ENCODE peak calls at places on chromosomes 4 and X, in ten cellular contexts. One of them, this sample, is unnamed. For H3K9me3, the result is how much of the 10 kb centered on the place peaks cover.

GRCh38 chrX:130079824-130080406 is 30.4 kb downstream of the ELF4 start:
- DNase-seq in cardiac muscle cell: peak
- DNase-seq in fibroblast of lung: peak
- DNase-seq in upper lobe of right lung: no peak
- DNase-seq in tibial nerve: peak
- DNase-seq in BE2C: peak
- DNase-seq in IMR-90: peak
- DNase-seq in PC-3: peak
- DNase-seq in gastrocnemius medialis: peak
- DNase-seq in testis: peak
- DNase-seq in this sample: peak

GRCh38 chr4:188008377-188008776 is 12.8 kb downstream of the ZFP42 start:
- DNase-seq in fibroblast of lung: peak
- DNase-seq in testis: no peak
- DNase-seq in upper lobe of right lung: no peak
- DNase-seq in BE2C: no peak
- DNase-seq in tibial nerve: no peak
- DNase-seq in gastrocnemius medialis: no peak
- DNase-seq in IMR-90: peak
- DNase-seq in PC-3: peak
- DNase-seq in cardiac muscle cell: no peak
- DNase-seq in this sample: no peak

GRCh38 chrX:123849096-123849495 is 10.8 kb upstream of the XIAP start:
- DNase-seq in upper lobe of right lung: no peak
- DNase-seq in tibial nerve: no peak
- DNase-seq in IMR-90: no peak
- DNase-seq in PC-3: no peak
- DNase-seq in gastrocnemius medialis: no peak
- DNase-seq in cardiac muscle cell: no peak
- DNase-seq in fibroblast of lung: no peak
- DNase-seq in BE2C: no peak
- DNase-seq in testis: no peak
- DNase-seq in this sample: no peak

GRCh38 chrX:103158317-103158621 is 56.6 kb upstream of the BEX4 start:
- DNase-seq in testis: no peak
- DNase-seq in IMR-90: no peak
- DNase-seq in upper lobe of right lung: no peak
- DNase-seq in BE2C: no peak
- DNase-seq in fibroblast of lung: no peak
- DNase-seq in gastrocnemius medialis: no peak
- DNase-seq in cardiac muscle cell: no peak
- DNase-seq in tibial nerve: no peak
- DNase-seq in PC-3: no peak
- DNase-seq in this sample: no peak

GRCh38 chr4:87939978-87940690 is 35.4 kb upstream of the SPP1 start:
- DNase-seq in cardiac muscle cell: no peak
- DNase-seq in fibroblast of lung: no peak
- DNase-seq in upper lobe of right lung: no peak
- DNase-seq in testis: no peak
- DNase-seq in gastrocnemius medialis: no peak
- DNase-seq in PC-3: no peak
- DNase-seq in IMR-90: no peak
- DNase-seq in BE2C: no peak
- DNase-seq in tibial nerve: no peak
- DNase-seq in this sample: no peak

GRCh38 chrX:136397001-136397400 is 90.7 kb upstream of the BRS3 start:
- DNase-seq in cardiac muscle cell: no peak
- DNase-seq in tibial nerve: no peak
- DNase-seq in PC-3: peak
- DNase-seq in testis: no peak
- DNase-seq in upper lobe of right lung: no peak
- DNase-seq in IMR-90: no peak
- DNase-seq in gastrocnemius medialis: no peak
- DNase-seq in BE2C: no peak
- DNase-seq in fibroblast of lung: no peak
- DNase-seq in this sample: no peak

GRCh38 chr4:4842476-4843441 is 16.7 kb upstream of the MSX1 start:
- DNase-seq in gastrocnemius medialis: no peak
- DNase-seq in cardiac muscle cell: no peak
- DNase-seq in PC-3: no peak
- DNase-seq in upper lobe of right lung: peak
- DNase-seq in testis: no peak
- DNase-seq in fibroblast of lung: no peak
- DNase-seq in BE2C: no peak
- DNase-seq in tibial nerve: no peak
- DNase-seq in IMR-90: no peak
- DNase-seq in this sample: no peak

GRCh38 chr4:147580396-147580795 is 36.8 kb upstream of the TMEM184C start:
- DNase-seq in PC-3: peak
- DNase-seq in fibroblast of lung: peak
- DNase-seq in IMR-90: peak
- DNase-seq in gastrocnemius medialis: no peak
- DNase-seq in testis: no peak
- DNase-seq in tibial nerve: no peak
- DNase-seq in BE2C: no peak
- DNase-seq in upper lobe of right lung: no peak
- DNase-seq in cardiac muscle cell: no peak
- DNase-seq in this sample: no peak

DNA sequence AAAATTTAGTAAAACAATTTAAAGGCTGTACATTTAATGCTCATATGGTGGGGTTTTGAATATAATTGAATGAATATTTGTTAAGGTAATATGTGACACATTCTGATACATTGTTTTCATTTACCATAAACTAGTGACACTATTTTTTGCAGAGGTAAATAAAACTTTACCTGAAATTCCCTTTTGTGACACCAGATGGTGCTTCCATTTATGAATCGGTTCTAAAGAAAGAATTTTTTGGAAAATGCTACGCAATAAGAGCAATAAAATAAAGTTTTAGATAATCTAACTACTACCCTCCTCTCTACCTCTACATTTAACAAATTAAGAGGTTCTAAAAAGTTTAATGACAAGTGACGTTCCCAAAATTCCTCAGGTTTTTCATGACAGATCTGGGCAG is 448.9 kb downstream of the MAGEB5 start:
- DNase-seq in testis: no peak
- DNase-seq in IMR-90: no peak
- DNase-seq in BE2C: no peak
- DNase-seq in PC-3: peak
- DNase-seq in fibroblast of lung: no peak
- DNase-seq in gastrocnemius medialis: no peak
- DNase-seq in tibial nerve: no peak
- DNase-seq in upper lobe of right lung: no peak
- DNase-seq in cardiac muscle cell: no peak
- DNase-seq in this sample: no peak
- TF ChIP-seq CTCF in testis: no peak
- TF ChIP-seq CTCF in IMR-90: no peak
- TF ChIP-seq CTCF in BE2C: no peak
- TF ChIP-seq CTCF in PC-3: peak
- TF ChIP-seq CTCF in fibroblast of lung: no peak
- TF ChIP-seq CTCF in gastrocnemius medialis: no peak
- TF ChIP-seq CTCF in tibial nerve: no peak
- TF ChIP-seq CTCF in upper lobe of right lung: no peak
- TF ChIP-seq CTCF in cardiac muscle cell: no peak
- TF ChIP-seq CTCF in this sample: no peak

GRCh38 chrX:97844161-97844560 is 960.5 kb downstream of the RPA4 start:
- DNase-seq in IMR-90: no peak
- DNase-seq in tibial nerve: no peak
- DNase-seq in fibroblast of lung: no peak
- DNase-seq in PC-3: no peak
- DNase-seq in cardiac muscle cell: no peak
- DNase-seq in gastrocnemius medialis: no peak
- DNase-seq in upper lobe of right lung: no peak
- DNase-seq in testis: no peak
- DNase-seq in BE2C: no peak
- DNase-seq in this sample: no peak
- H3K9me3 ChIP-seq in IMR-90: under half
- H3K9me3 ChIP-seq in tibial nerve: under half
- H3K9me3 ChIP-seq in fibroblast of lung: under half
- H3K9me3 ChIP-seq in PC-3: under half
- H3K9me3 ChIP-seq in cardiac muscle cell: under half
- H3K9me3 ChIP-seq in gastrocnemius medialis: under half
- H3K9me3 ChIP-seq in upper lobe of right lung: under half
- H3K9me3 ChIP-seq in testis: under half
- H3K9me3 ChIP-seq in BE2C: under half
- H3K9me3 ChIP-seq in this sample: under half

GRCh38 chr4:154329268-154329858 is 162.2 kb downstream of the DCHS2 start:
- DNase-seq in IMR-90: peak
- DNase-seq in testis: no peak
- DNase-seq in PC-3: peak
- DNase-seq in fibroblast of lung: peak
- DNase-seq in upper lobe of right lung: no peak
- DNase-seq in BE2C: no peak
- DNase-seq in gastrocnemius medialis: no peak
- DNase-seq in cardiac muscle cell: peak
- DNase-seq in tibial nerve: no peak
- DNase-seq in this sample: peak
- TF ChIP-seq CTCF in IMR-90: peak
- TF ChIP-seq CTCF in testis: no peak
- TF ChIP-seq CTCF in PC-3: peak
- TF ChIP-seq CTCF in fibroblast of lung: no peak
- TF ChIP-seq CTCF in upper lobe of right lung: peak
- TF ChIP-seq CTCF in BE2C: peak
- TF ChIP-seq CTCF in gastrocnemius medialis: no peak
- TF ChIP-seq CTCF in cardiac muscle cell: peak
- TF ChIP-seq CTCF in tibial nerve: peak
- TF ChIP-seq CTCF in this sample: no peak

GRCh38 chr4:61762722-61763627 is 562.8 kb downstream of the ADGRL3 start:
- DNase-seq in BE2C: no peak
- DNase-seq in gastrocnemius medialis: no peak
- DNase-seq in PC-3: no peak
- DNase-seq in IMR-90: no peak
- DNase-seq in tibial nerve: no peak
- DNase-seq in fibroblast of lung: no peak
- DNase-seq in cardiac muscle cell: no peak
- DNase-seq in upper lobe of right lung: no peak
- DNase-seq in testis: no peak
- DNase-seq in this sample: no peak
- H3K9me3 ChIP-seq in BE2C: under half
- H3K9me3 ChIP-seq in gastrocnemius medialis: under half
- H3K9me3 ChIP-seq in PC-3: under half
- H3K9me3 ChIP-seq in IMR-90: under half
- H3K9me3 ChIP-seq in tibial nerve: under half
- H3K9me3 ChIP-seq in fibroblast of lung: under half
- H3K9me3 ChIP-seq in cardiac muscle cell: under half
- H3K9me3 ChIP-seq in upper lobe of right lung: under half
- H3K9me3 ChIP-seq in testis: under half
- H3K9me3 ChIP-seq in this sample: under half

GRCh38 chrX:138748480-138748879 is 37.0 kb upstream of the FGF13 start:
- DNase-seq in cardiac muscle cell: peak
- DNase-seq in PC-3: peak
- DNase-seq in tibial nerve: no peak
- DNase-seq in IMR-90: peak
- DNase-seq in upper lobe of right lung: no peak
- DNase-seq in fibroblast of lung: no peak
- DNase-seq in gastrocnemius medialis: no peak
- DNase-seq in testis: no peak
- DNase-seq in BE2C: no peak
- DNase-seq in this sample: no peak
- TF ChIP-seq CTCF in cardiac muscle cell: peak
- TF ChIP-seq CTCF in PC-3: peak
- TF ChIP-seq CTCF in tibial nerve: peak
- TF ChIP-seq CTCF in IMR-90: peak
- TF ChIP-seq CTCF in upper lobe of right lung: peak
- TF ChIP-seq CTCF in fibroblast of lung: no peak
- TF ChIP-seq CTCF in gastrocnemius medialis: peak
- TF ChIP-seq CTCF in testis: no peak
- TF ChIP-seq CTCF in BE2C: peak
- TF ChIP-seq CTCF in this sample: no peak

GRCh38 chr4:385934-386707 is 48.5 kb downstream of the ZNF141 start:
- DNase-seq in IMR-90: no peak
- DNase-seq in tibial nerve: no peak
- DNase-seq in testis: peak
- DNase-seq in cardiac muscle cell: no peak
- DNase-seq in fibroblast of lung: no peak
- DNase-seq in BE2C: no peak
- DNase-seq in gastrocnemius medialis: no peak
- DNase-seq in PC-3: no peak
- DNase-seq in upper lobe of right lung: no peak
- DNase-seq in this sample: no peak
- H3K9me3 ChIP-seq in IMR-90: half or more
- H3K9me3 ChIP-seq in tibial nerve: under half
- H3K9me3 ChIP-seq in testis: under half
- H3K9me3 ChIP-seq in cardiac muscle cell: under half
- H3K9me3 ChIP-seq in fibroblast of lung: under half
- H3K9me3 ChIP-seq in BE2C: under half
- H3K9me3 ChIP-seq in gastrocnemius medialis: under half
- H3K9me3 ChIP-seq in PC-3: under half
- H3K9me3 ChIP-seq in upper lobe of right lung: half or more
- H3K9me3 ChIP-seq in this sample: under half

GRCh38 chr4:174172274-174172673 is 111.2 kb downstream of the FBXO8 start:
- DNase-seq in fibroblast of lung: no peak
- DNase-seq in testis: no peak
- DNase-seq in BE2C: no peak
- DNase-seq in upper lobe of right lung: no peak
- DNase-seq in IMR-90: no peak
- DNase-seq in gastrocnemius medialis: no peak
- DNase-seq in cardiac muscle cell: no peak
- DNase-seq in tibial nerve: no peak
- DNase-seq in PC-3: peak
- DNase-seq in this sample: no peak
- TF ChIP-seq CTCF in fibroblast of lung: no peak
- TF ChIP-seq CTCF in testis: no peak
- TF ChIP-seq CTCF in BE2C: no peak
- TF ChIP-seq CTCF in upper lobe of right lung: no peak
- TF ChIP-seq CTCF in IMR-90: no peak
- TF ChIP-seq CTCF in gastrocnemius medialis: no peak
- TF ChIP-seq CTCF in cardiac muscle cell: no peak
- TF ChIP-seq CTCF in tibial nerve: no peak
- TF ChIP-seq CTCF in PC-3: no peak
- TF ChIP-seq CTCF in this sample: no peak

GRCh38 chrX:2596050-2596449 is 95.0 kb upstream of the CD99 start:
- DNase-seq in fibroblast of lung: peak
- DNase-seq in testis: no peak
- DNase-seq in upper lobe of right lung: no peak
- DNase-seq in IMR-90: no peak
- DNase-seq in BE2C: no peak
- DNase-seq in gastrocnemius medialis: no peak
- DNase-seq in cardiac muscle cell: no peak
- DNase-seq in tibial nerve: no peak
- DNase-seq in PC-3: peak
- DNase-seq in this sample: no peak

GRCh38 chrX:2595258-2595657 is 94.5 kb upstream of the DHRSX start:
- DNase-seq in PC-3: no peak
- DNase-seq in testis: no peak
- DNase-seq in BE2C: no peak
- DNase-seq in gastrocnemius medialis: no peak
- DNase-seq in upper lobe of right lung: no peak
- DNase-seq in cardiac muscle cell: no peak
- DNase-seq in IMR-90: peak
- DNase-seq in tibial nerve: no peak
- DNase-seq in fibroblast of lung: peak
- DNase-seq in this sample: no peak

GRCh38 chrX:2592279-2592678 is 91.5 kb upstream of the DHRSX start:
- DNase-seq in gastrocnemius medialis: no peak
- DNase-seq in BE2C: no peak
- DNase-seq in fibroblast of lung: no peak
- DNase-seq in upper lobe of right lung: no peak
- DNase-seq in PC-3: peak
- DNase-seq in testis: no peak
- DNase-seq in cardiac muscle cell: no peak
- DNase-seq in tibial nerve: no peak
- DNase-seq in IMR-90: no peak
- DNase-seq in this sample: no peak

GRCh38 chrX:2596856-2597255 is 94.2 kb upstream of the CD99 start:
- DNase-seq in BE2C: no peak
- DNase-seq in upper lobe of right lung: no peak
- DNase-seq in gastrocnemius medialis: no peak
- DNase-seq in tibial nerve: no peak
- DNase-seq in IMR-90: no peak
- DNase-seq in testis: no peak
- DNase-seq in PC-3: no peak
- DNase-seq in cardiac muscle cell: no peak
- DNase-seq in fibroblast of lung: no peak
- DNase-seq in this sample: no peak

GRCh38 chrX:2594491-2594890 is 93.7 kb upstream of the DHRSX start:
- DNase-seq in cardiac muscle cell: no peak
- DNase-seq in gastrocnemius medialis: no peak
- DNase-seq in fibroblast of lung: no peak
- DNase-seq in PC-3: no peak
- DNase-seq in tibial nerve: no peak
- DNase-seq in BE2C: no peak
- DNase-seq in IMR-90: no peak
- DNase-seq in testis: no peak
- DNase-seq in upper lobe of right lung: no peak
- DNase-seq in this sample: peak
- H3K9me3 ChIP-seq in cardiac muscle cell: under half
- H3K9me3 ChIP-seq in gastrocnemius medialis: under half
- H3K9me3 ChIP-seq in fibroblast of lung: under half
- H3K9me3 ChIP-seq in PC-3: under half
- H3K9me3 ChIP-seq in tibial nerve: under half
- H3K9me3 ChIP-seq in BE2C: under half
- H3K9me3 ChIP-seq in IMR-90: under half
- H3K9me3 ChIP-seq in testis: under half
- H3K9me3 ChIP-seq in upper lobe of right lung: under half
- H3K9me3 ChIP-seq in this sample: under half